ENCODE peak calls at places on chromosomes 2 and 18, in nine cellular contexts. One of them, this sample, is unnamed.

GRCh38 chr18:48028081-48028480 is 97.6 kb upstream of the SMAD2 start:
- DNase-seq in thoracic aorta: no peak
- DNase-seq in heart left ventricle: no peak
- DNase-seq in astrocyte of the spinal cord: no peak
- DNase-seq in psoas muscle: no peak
- DNase-seq in lung: no peak
- DNase-seq in left lung: no peak
- DNase-seq in mammary epithelial cell: no peak
- DNase-seq in tibial nerve: no peak
- DNase-seq in this sample: no peak

GRCh38 chr18:53838796-53839195 is 385.7 kb downstream of the MBD2 start:
- DNase-seq in psoas muscle: no peak
- DNase-seq in left lung: no peak
- DNase-seq in thoracic aorta: no peak
- DNase-seq in heart left ventricle: no peak
- DNase-seq in mammary epithelial cell: no peak
- DNase-seq in tibial nerve: no peak
- DNase-seq in lung: no peak
- DNase-seq in astrocyte of the spinal cord: no peak
- DNase-seq in this sample: no peak

GRCh38 chr2:239149501-239149900 is 251.3 kb downstream of the HDAC4 start:
- DNase-seq in heart left ventricle: no peak
- DNase-seq in thoracic aorta: no peak
- DNase-seq in mammary epithelial cell: no peak
- DNase-seq in tibial nerve: peak
- DNase-seq in left lung: peak
- DNase-seq in astrocyte of the spinal cord: no peak
- DNase-seq in lung: no peak
- DNase-seq in psoas muscle: peak
- DNase-seq in this sample: no peak

GRCh38 chr2:62188416-62188815 is 7.5 kb upstream of the B3GNT2 start:
- DNase-seq in lung: no peak
- DNase-seq in mammary epithelial cell: no peak
- DNase-seq in tibial nerve: no peak
- DNase-seq in thoracic aorta: no peak
- DNase-seq in heart left ventricle: no peak
- DNase-seq in psoas muscle: no peak
- DNase-seq in left lung: no peak
- DNase-seq in astrocyte of the spinal cord: no peak
- DNase-seq in this sample: no peak

GRCh38 chr2:14828223-14828622 is 195.7 kb downstream of the LRATD1 start:
- DNase-seq in left lung: no peak
- DNase-seq in heart left ventricle: no peak
- DNase-seq in mammary epithelial cell: no peak
- DNase-seq in thoracic aorta: no peak
- DNase-seq in astrocyte of the spinal cord: no peak
- DNase-seq in psoas muscle: no peak
- DNase-seq in tibial nerve: no peak
- DNase-seq in lung: no peak
- DNase-seq in this sample: no peak

GRCh38 chr2:120817136-120817955 is 81.7 kb downstream of the GLI2 start:
- DNase-seq in left lung: peak
- DNase-seq in lung: no peak
- DNase-seq in astrocyte of the spinal cord: no peak
- DNase-seq in thoracic aorta: no peak
- DNase-seq in mammary epithelial cell: no peak
- DNase-seq in psoas muscle: peak
- DNase-seq in heart left ventricle: peak
- DNase-seq in tibial nerve: no peak
- DNase-seq in this sample: no peak

GRCh38 chr2:240421396-240421795 is 14.1 kb upstream of the GPC1 start:
- DNase-seq in thoracic aorta: no peak
- DNase-seq in heart left ventricle: no peak
- DNase-seq in astrocyte of the spinal cord: no peak
- DNase-seq in left lung: peak
- DNase-seq in psoas muscle: no peak
- DNase-seq in lung: no peak
- DNase-seq in mammary epithelial cell: no peak
- DNase-seq in tibial nerve: peak
- DNase-seq in this sample: no peak

GRCh38 chr2:159010340-159010739 is 41.9 kb downstream of the TANC1 start:
- DNase-seq in thoracic aorta: no peak
- DNase-seq in tibial nerve: no peak
- DNase-seq in mammary epithelial cell: peak
- DNase-seq in psoas muscle: no peak
- DNase-seq in lung: no peak
- DNase-seq in astrocyte of the spinal cord: peak
- DNase-seq in left lung: peak
- DNase-seq in heart left ventricle: no peak
- DNase-seq in this sample: peak

GRCh38 chr2:57720728-57721627 is 325.6 kb upstream of the VRK2 start:
- DNase-seq in thoracic aorta: no peak
- DNase-seq in tibial nerve: no peak
- DNase-seq in left lung: no peak
- DNase-seq in lung: no peak
- DNase-seq in astrocyte of the spinal cord: peak
- DNase-seq in mammary epithelial cell: peak
- DNase-seq in heart left ventricle: no peak
- DNase-seq in psoas muscle: no peak
- DNase-seq in this sample: peak

GRCh38 chr2:225008179-225008829 is 34.0 kb downstream of the DOCK10 start:
- DNase-seq in psoas muscle: no peak
- DNase-seq in heart left ventricle: no peak
- DNase-seq in thoracic aorta: no peak
- DNase-seq in lung: no peak
- DNase-seq in tibial nerve: no peak
- DNase-seq in left lung: no peak
- DNase-seq in mammary epithelial cell: no peak
- DNase-seq in astrocyte of the spinal cord: no peak
- DNase-seq in this sample: no peak

GRCh38 chr2:158321264-158321663 is 135.3 kb downstream of the CCDC148 start:
- DNase-seq in psoas muscle: no peak
- DNase-seq in lung: no peak
- DNase-seq in heart left ventricle: no peak
- DNase-seq in tibial nerve: no peak
- DNase-seq in thoracic aorta: no peak
- DNase-seq in left lung: no peak
- DNase-seq in mammary epithelial cell: peak
- DNase-seq in astrocyte of the spinal cord: peak
- DNase-seq in this sample: peak

GRCh38 chr2:25073025-25073424 is 31.1 kb downstream of the EFR3B start:
- DNase-seq in thoracic aorta: no peak
- DNase-seq in astrocyte of the spinal cord: no peak
- DNase-seq in tibial nerve: no peak
- DNase-seq in lung: peak
- DNase-seq in heart left ventricle: no peak
- DNase-seq in left lung: no peak
- DNase-seq in mammary epithelial cell: no peak
- DNase-seq in psoas muscle: no peak
- DNase-seq in this sample: no peak

GRCh38 chr2:157443090-157443489 is 799 bp downstream of the CYTIP start:
- DNase-seq in tibial nerve: no peak
- DNase-seq in thoracic aorta: no peak
- DNase-seq in psoas muscle: no peak
- DNase-seq in left lung: no peak
- DNase-seq in lung: no peak
- DNase-seq in heart left ventricle: no peak
- DNase-seq in mammary epithelial cell: no peak
- DNase-seq in astrocyte of the spinal cord: no peak
- DNase-seq in this sample: no peak

GRCh38 chr2:7025098-7025497 is 107.9 kb downstream of the RNF144A start:
- DNase-seq in psoas muscle: no peak
- DNase-seq in thoracic aorta: no peak
- DNase-seq in left lung: no peak
- DNase-seq in lung: no peak
- DNase-seq in astrocyte of the spinal cord: no peak
- DNase-seq in mammary epithelial cell: no peak
- DNase-seq in tibial nerve: no peak
- DNase-seq in heart left ventricle: no peak
- DNase-seq in this sample: no peak

GRCh38 chr2:166765141-166765540 is 123.1 kb upstream of the XIRP2 start:
- DNase-seq in thoracic aorta: no peak
- DNase-seq in lung: no peak
- DNase-seq in heart left ventricle: no peak
- DNase-seq in left lung: no peak
- DNase-seq in tibial nerve: no peak
- DNase-seq in psoas muscle: no peak
- DNase-seq in mammary epithelial cell: peak
- DNase-seq in astrocyte of the spinal cord: peak
- DNase-seq in this sample: peak

GRCh38 chr2:181685150-181685688 is 4.9 kb upstream of the NEUROD1 start:
- DNase-seq in lung: no peak
- DNase-seq in thoracic aorta: no peak
- DNase-seq in mammary epithelial cell: no peak
- DNase-seq in psoas muscle: no peak
- DNase-seq in tibial nerve: no peak
- DNase-seq in heart left ventricle: no peak
- DNase-seq in left lung: no peak
- DNase-seq in astrocyte of the spinal cord: no peak
- DNase-seq in this sample: peak

GRCh38 chr2:163466583-163466982 is 269.2 kb downstream of the FIGN start:
- DNase-seq in heart left ventricle: no peak
- DNase-seq in left lung: no peak
- DNase-seq in thoracic aorta: no peak
- DNase-seq in lung: no peak
- DNase-seq in tibial nerve: no peak
- DNase-seq in astrocyte of the spinal cord: no peak
- DNase-seq in psoas muscle: no peak
- DNase-seq in mammary epithelial cell: no peak
- DNase-seq in this sample: no peak

GRCh38 chr2:57850415-57851130 is 196.0 kb upstream of the VRK2 start:
- DNase-seq in tibial nerve: no peak
- DNase-seq in thoracic aorta: no peak
- DNase-seq in lung: no peak
- DNase-seq in mammary epithelial cell: no peak
- DNase-seq in left lung: peak
- DNase-seq in psoas muscle: peak
- DNase-seq in astrocyte of the spinal cord: no peak
- DNase-seq in heart left ventricle: no peak
- DNase-seq in this sample: no peak

GRCh38 chr2:185144159-185144919 is 546.0 kb downstream of the ZNF804A start:
- DNase-seq in astrocyte of the spinal cord: no peak
- DNase-seq in tibial nerve: no peak
- DNase-seq in lung: no peak
- DNase-seq in thoracic aorta: no peak
- DNase-seq in mammary epithelial cell: no peak
- DNase-seq in left lung: peak
- DNase-seq in heart left ventricle: peak
- DNase-seq in psoas muscle: no peak
- DNase-seq in this sample: no peak

GRCh38 chr2:149148195-149149006 is 109.9 kb downstream of the LYPD6B start:
- DNase-seq in psoas muscle: no peak
- DNase-seq in lung: no peak
- DNase-seq in mammary epithelial cell: no peak
- DNase-seq in astrocyte of the spinal cord: no peak
- DNase-seq in left lung: no peak
- DNase-seq in tibial nerve: no peak
- DNase-seq in heart left ventricle: no peak
- DNase-seq in thoracic aorta: no peak
- DNase-seq in this sample: no peak

DNA sequence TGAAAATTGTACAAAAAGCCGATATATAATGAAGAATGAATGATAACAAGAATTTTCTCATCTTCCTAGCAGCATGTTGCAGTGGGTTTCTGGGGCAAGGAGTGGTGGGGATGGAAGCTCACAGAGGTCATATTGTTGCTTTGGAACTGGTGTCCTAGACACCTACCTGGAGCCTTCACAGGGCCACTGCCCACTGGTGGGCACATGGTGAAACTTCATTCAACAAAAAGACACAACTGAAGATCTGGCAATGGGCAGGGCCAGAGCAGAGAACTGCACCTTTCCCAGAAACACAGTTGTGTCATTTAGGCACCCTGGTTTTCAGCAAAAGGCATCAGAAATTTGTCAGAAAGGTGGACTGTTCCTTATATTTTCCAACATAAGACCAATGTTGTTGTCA is 115.3 kb downstream of the FHOD3 start:
- DNase-seq in psoas muscle: no peak
- DNase-seq in tibial nerve: no peak
- DNase-seq in lung: no peak
- DNase-seq in mammary epithelial cell: no peak
- DNase-seq in left lung: no peak
- DNase-seq in astrocyte of the spinal cord: peak
- DNase-seq in heart left ventricle: no peak
- DNase-seq in thoracic aorta: no peak
- DNase-seq in this sample: peak
- TF ChIP-seq CTCF in psoas muscle: peak
- TF ChIP-seq CTCF in tibial nerve: no peak
- TF ChIP-seq CTCF in lung: no peak
- TF ChIP-seq CTCF in mammary epithelial cell: peak
- TF ChIP-seq CTCF in left lung: no peak
- TF ChIP-seq CTCF in astrocyte of the spinal cord: peak
- TF ChIP-seq CTCF in heart left ventricle: peak
- TF ChIP-seq CTCF in thoracic aorta: no peak
- TF ChIP-seq CTCF in this sample: peak

GRCh38 chr18:55875330-55875933 is 287.4 kb upstream of the TCF4 start:
- DNase-seq in heart left ventricle: no peak
- DNase-seq in astrocyte of the spinal cord: no peak
- DNase-seq in thoracic aorta: no peak
- DNase-seq in psoas muscle: no peak
- DNase-seq in tibial nerve: no peak
- DNase-seq in mammary epithelial cell: no peak
- DNase-seq in left lung: no peak
- DNase-seq in lung: no peak
- DNase-seq in this sample: no peak
- H3K4me3 ChIP-seq in heart left ventricle: no peak
- H3K4me3 ChIP-seq in astrocyte of the spinal cord: no peak
- H3K4me3 ChIP-seq in thoracic aorta: no peak
- H3K4me3 ChIP-seq in psoas muscle: no peak
- H3K4me3 ChIP-seq in tibial nerve: no peak
- H3K4me3 ChIP-seq in mammary epithelial cell: no peak
- H3K4me3 ChIP-seq in left lung: no peak
- H3K4me3 ChIP-seq in lung: no peak
- H3K4me3 ChIP-seq in this sample: no peak

DNA sequence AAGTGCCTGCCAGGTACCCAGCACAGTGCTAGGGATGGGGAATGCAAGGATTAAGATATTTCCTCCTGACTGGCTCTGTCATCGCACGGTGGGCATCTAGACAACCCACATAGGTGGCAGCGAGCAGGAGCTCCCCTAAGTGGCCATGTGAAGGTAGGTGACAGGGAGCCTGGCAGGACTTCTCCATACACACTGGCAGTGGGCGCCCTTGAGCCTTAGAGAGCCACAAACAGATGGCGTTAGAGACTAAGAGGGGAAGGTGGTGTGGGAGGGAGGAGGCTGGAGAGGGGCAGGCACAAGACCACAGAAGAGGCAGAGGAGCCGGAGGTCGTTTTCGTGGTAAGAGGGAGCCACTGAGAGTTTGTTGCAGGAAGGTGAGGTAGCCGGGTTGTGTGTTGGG is 15.2 kb downstream of the PRELID3A start:
- DNase-seq in left lung: no peak
- DNase-seq in lung: no peak
- DNase-seq in psoas muscle: no peak
- DNase-seq in astrocyte of the spinal cord: no peak
- DNase-seq in mammary epithelial cell: no peak
- DNase-seq in tibial nerve: no peak
- DNase-seq in heart left ventricle: no peak
- DNase-seq in thoracic aorta: no peak
- DNase-seq in this sample: no peak
- TF ChIP-seq CTCF in left lung: no peak
- TF ChIP-seq CTCF in lung: no peak
- TF ChIP-seq CTCF in psoas muscle: no peak
- TF ChIP-seq CTCF in astrocyte of the spinal cord: peak
- TF ChIP-seq CTCF in mammary epithelial cell: no peak
- TF ChIP-seq CTCF in tibial nerve: no peak
- TF ChIP-seq CTCF in heart left ventricle: peak
- TF ChIP-seq CTCF in thoracic aorta: no peak
- TF ChIP-seq CTCF in this sample: peak

GRCh38 chr2:108451976-108452375 is 3.0 kb downstream of the GCC2 start:
- DNase-seq in astrocyte of the spinal cord: no peak
- DNase-seq in tibial nerve: no peak
- DNase-seq in heart left ventricle: no peak
- DNase-seq in lung: no peak
- DNase-seq in thoracic aorta: no peak
- DNase-seq in mammary epithelial cell: no peak
- DNase-seq in psoas muscle: no peak
- DNase-seq in left lung: no peak
- DNase-seq in this sample: no peak
- H3K4me3 ChIP-seq in astrocyte of the spinal cord: no peak
- H3K4me3 ChIP-seq in tibial nerve: no peak
- H3K4me3 ChIP-seq in heart left ventricle: no peak
- H3K4me3 ChIP-seq in lung: no peak
- H3K4me3 ChIP-seq in thoracic aorta: no peak
- H3K4me3 ChIP-seq in mammary epithelial cell: no peak
- H3K4me3 ChIP-seq in psoas muscle: no peak
- H3K4me3 ChIP-seq in left lung: no peak
- H3K4me3 ChIP-seq in this sample: no peak

This sample was measured in epithelial cell of esophagus.